ENCODE peak calls at places on chromosome 3, in four cellular contexts. Y, D, X and T are unnamed samples.

GRCh38 chr3:70803317-70803716 is 490.9 kb upstream of the MDFIC2 start:
- DNase-seq in Y (no peak), D (no peak), X (no peak), T (no peak)

GRCh38 chr3:117278424-117279190 is 569.0 kb downstream of the TUSC7 start:
- DNase-seq in Y (no peak), D (no peak), X (no peak), T (no peak)

GRCh38 chr3:54960736-54961135 is 32.9 kb upstream of the LRTM1 start:
- DNase-seq in Y (no peak), D (no peak), X (no peak), T (no peak)

GRCh38 chr3:12990781-12991480 is 82.3 kb downstream of the IQSEC1 start:
- DNase-seq in Y (peak; percentile 25), D (no peak), X (peak; percentile 34), T (no peak)

GRCh38 chr3:141308588-141309218 is 59.6 kb upstream of the ZBTB38 start:
- DNase-seq in Y (no peak), D (peak; percentile 80), X (peak; percentile 71), T (no peak)

GRCh38 chr3:47012342-47013230 is 33.1 kb downstream of the NBEAL2 start:
- DNase-seq in Y (peak; percentile 42), D (no peak), X (peak; percentile 44), T (no peak)

GRCh38 chr3:50714953-50715352 is 40.2 kb downstream of the DOCK3 start:
- DNase-seq in Y (no peak), D (no peak), X (no peak), T (no peak)

GRCh38 chr3:121431717-121432517 is 113.9 kb downstream of the POLQ start:
- DNase-seq in Y (peak; percentile 65), D (no peak), X (no peak), T (peak; percentile 74)

GRCh38 chr3:111669926-111670630 is 74.9 kb upstream of the ZBED2 start:
- DNase-seq in Y (no peak), D (no peak), X (no peak), T (no peak)

GRCh38 chr3:47867451-47868017 is 64.6 kb downstream of the DHX30 start:
- DNase-seq in Y (no peak), D (no peak), X (no peak), T (no peak)

GRCh38 chr3:187678869-187679268 is 8.7 kb upstream of the SST start:
- DNase-seq in Y (no peak), D (no peak), X (no peak), T (no peak)

GRCh38 chr3:49244589-49245205 is 32.3 kb downstream of the C3orf62 start:
- DNase-seq in Y (no peak), D (peak; percentile 6), X (no peak), T (no peak)

GRCh38 chr3:59411176-59411575 is 361.4 kb upstream of the CFAP20DC start:
- DNase-seq in Y (no peak), D (no peak), X (no peak), T (no peak)

GRCh38 chr3:121834079-121834730 is 655 bp downstream of the IQCB1 start:
- DNase-seq in Y (no peak), D (no peak), X (peak; percentile 52), T (no peak)

GRCh38 chr3:184351511-184352148 is 9.8 kb downstream of the CLCN2 start:
- DNase-seq in Y (no peak), D (no peak), X (no peak), T (no peak)

GRCh38 chr3:133782454-133782853 is 23.2 kb upstream of the SRPRB start:
- DNase-seq in Y (no peak), D (no peak), X (no peak), T (no peak)

GRCh38 chr3:171306631-171307030 is 153.6 kb downstream of the TNIK start:
- DNase-seq in Y (no peak), D (no peak), X (no peak), T (no peak)

GRCh38 chr3:22263042-22263441 is 512.0 kb upstream of the ZNF385D start:
- DNase-seq in Y (no peak), D (no peak), X (no peak), T (no peak)

GRCh38 chr3:46516521-46516920 is 18.7 kb downstream of the RTP3 start:
- DNase-seq in Y (no peak), D (no peak), X (no peak), T (no peak)

GRCh38 chr3:63655519-63655918 is 3.0 kb downstream of the SNTN start:
- DNase-seq in Y (no peak), D (no peak), X (no peak), T (no peak)

GRCh38 chr3:181844227-181844626 is 132.5 kb downstream of the SOX2 start:
- DNase-seq in Y (no peak), D (no peak), X (no peak), T (no peak)

GRCh38 chr3:181839915-181840295 is 128.2 kb downstream of the SOX2 start:
- DNase-seq in Y (no peak), D (no peak), X (no peak), T (no peak)

GRCh38 chr3:181838940-181839914 is 127.5 kb downstream of the SOX2 start:
- DNase-seq in Y (no peak), D (no peak), X (no peak), T (no peak)
- H3K4me3 ChIP-seq in Y (no peak overlapping the region), D (peak overlapping the region; percentile 28), X (no peak overlapping the region), T (no peak overlapping the region)

GRCh38 chr3:177190701-177191100 is 6.6 kb downstream of the TBL1XR1 start:
- DNase-seq in Y (no peak), D (no peak), X (no peak), T (no peak)

GRCh38 chr3:177194319-177194718 is 3.0 kb downstream of the TBL1XR1 start:
- DNase-seq in Y (no peak), D (no peak), X (no peak), T (no peak)

GRCh38 chr3:177195242-177195940 is 1.9 kb downstream of the TBL1XR1 start:
- DNase-seq in Y (no peak), D (no peak), X (no peak), T (no peak)

GRCh38 chr3:177193706-177194268 is 3.5 kb downstream of the TBL1XR1 start:
- DNase-seq in Y (no peak), D (no peak), X (no peak), T (no peak)

GRCh38 chr3:177191108-177191779 is 6.0 kb downstream of the TBL1XR1 start:
- DNase-seq in Y (no peak), D (no peak), X (no peak), T (no peak)
- H3K27ac ChIP-seq in Y (no peak overlapping the region), D (no peak overlapping the region), X (peak overlapping the region; percentile 49), T (peak overlapping the region; percentile 50)

GRCh38 chr3:98979296-98979695 is 77.8 kb upstream of the DCBLD2 start:
- DNase-seq in Y (no peak), D (no peak), X (no peak), T (no peak)

GRCh38 chr3:98982336-98982735 is 80.8 kb upstream of the DCBLD2 start:
- DNase-seq in Y (no peak), D (no peak), X (no peak), T (no peak)

GRCh38 chr3:98984024-98984423 is 82.5 kb upstream of the DCBLD2 start:
- DNase-seq in Y (no peak), D (no peak), X (no peak), T (no peak)

GRCh38 chr3:98978068-98978811 is 76.7 kb upstream of the DCBLD2 start:
- DNase-seq in Y (no peak), D (no peak), X (no peak), T (no peak)

GRCh38 chr3:98980915-98981596 is 79.6 kb upstream of the DCBLD2 start:
- DNase-seq in Y (no peak), D (no peak), X (no peak), T (no peak)
- H3K4me1 ChIP-seq in Y (no peaks in the 10 kb centered on the region), D (peaks cover 6% of the 10 kb centered on the region), X (no peaks in the 10 kb centered on the region), T (no peaks in the 10 kb centered on the region)

DNA sequence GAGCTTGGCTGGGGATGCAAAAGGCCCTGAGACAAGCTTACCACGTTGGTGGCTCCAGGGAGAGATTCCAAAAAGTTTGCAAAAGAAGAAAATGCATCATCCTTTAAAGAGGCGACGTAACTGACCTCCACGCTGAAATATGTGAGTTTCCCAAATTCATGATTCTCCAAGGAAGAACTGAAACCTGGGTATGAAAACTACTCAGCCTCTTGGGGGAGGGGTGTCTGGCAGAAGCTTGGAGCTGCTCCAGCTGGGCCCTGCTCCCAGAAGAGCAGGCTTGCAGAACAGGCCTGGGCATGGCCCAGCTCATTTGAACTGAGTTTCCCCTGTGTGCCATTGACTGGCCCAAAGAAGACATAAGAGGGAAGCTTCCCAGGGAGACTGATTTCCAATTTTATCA is 20.5 kb downstream of the CPN2 start:
- DNase-seq in Y (no peak), D (no peak), X (no peak), T (no peak)
- H3K4me3 ChIP-seq in Y (no peak overlapping the region), D (no peak overlapping the region), X (no peak overlapping the region), T (no peak overlapping the region)